ENCODE peak calls at places on chromosomes 13 and 19, in seven cellular contexts. One of them, this sample, is unnamed.

GRCh38 chr13:79525051-79525450 is 44.1 kb downstream of the NDFIP2 start:
- DNase-seq in uterus: no peak
- DNase-seq in astrocyte of the cerebellum: no peak
- DNase-seq in NB4: peak; percentile 66
- DNase-seq in HFF-Myc: no peak
- DNase-seq in CD8-positive, alpha-beta memory T cell: no peak
- DNase-seq in lung: no peak
- DNase-seq in this sample: no peak

GRCh38 chr13:107493271-107493670 is 722.1 kb downstream of the LIG4 start:
- DNase-seq in astrocyte of the cerebellum: no peak
- DNase-seq in lung: no peak
- DNase-seq in HFF-Myc: no peak
- DNase-seq in uterus: no peak
- DNase-seq in NB4: no peak
- DNase-seq in CD8-positive, alpha-beta memory T cell: no peak
- DNase-seq in this sample: no peak

GRCh38 chr13:28991764-28992163 is 171.6 kb downstream of the MTUS2 start:
- DNase-seq in NB4: no peak
- DNase-seq in lung: no peak
- DNase-seq in astrocyte of the cerebellum: no peak
- DNase-seq in CD8-positive, alpha-beta memory T cell: no peak
- DNase-seq in uterus: no peak
- DNase-seq in HFF-Myc: no peak
- DNase-seq in this sample: no peak

GRCh38 chr19:29677001-29677781 is 11.9 kb downstream of the PLEKHF1 start:
- DNase-seq in NB4: no peak
- DNase-seq in astrocyte of the cerebellum: no peak
- DNase-seq in uterus: no peak
- DNase-seq in CD8-positive, alpha-beta memory T cell: no peak
- DNase-seq in HFF-Myc: no peak
- DNase-seq in lung: no peak
- DNase-seq in this sample: no peak

GRCh38 chr13:79508224-79508961 is 27.4 kb downstream of the NDFIP2 start:
- DNase-seq in lung: no peak
- DNase-seq in HFF-Myc: no peak
- DNase-seq in uterus: no peak
- DNase-seq in astrocyte of the cerebellum: no peak
- DNase-seq in CD8-positive, alpha-beta memory T cell: no peak
- DNase-seq in NB4: no peak
- DNase-seq in this sample: no peak

GRCh38 chr13:20924758-20925394 is 22.3 kb upstream of the XPO4 start:
- DNase-seq in lung: peak; percentile 83
- DNase-seq in uterus: peak; percentile 55
- DNase-seq in HFF-Myc: peak; percentile 65
- DNase-seq in CD8-positive, alpha-beta memory T cell: peak; percentile 79
- DNase-seq in NB4: peak; percentile 90
- DNase-seq in astrocyte of the cerebellum: peak; percentile 90
- DNase-seq in this sample: no peak

GRCh38 chr19:32824906-32825608 is 44.5 kb downstream of the SLC7A9 start:
- DNase-seq in uterus: no peak
- DNase-seq in CD8-positive, alpha-beta memory T cell: no peak
- DNase-seq in lung: no peak
- DNase-seq in HFF-Myc: no peak
- DNase-seq in astrocyte of the cerebellum: no peak
- DNase-seq in NB4: no peak
- DNase-seq in this sample: no peak

GRCh38 chr19:33063356-33064116 is 1.2 kb downstream of the RHPN2 start:
- DNase-seq in NB4: no peak
- DNase-seq in uterus: peak; percentile 20
- DNase-seq in astrocyte of the cerebellum: no peak
- DNase-seq in CD8-positive, alpha-beta memory T cell: no peak
- DNase-seq in lung: no peak
- DNase-seq in HFF-Myc: no peak
- DNase-seq in this sample: no peak

GRCh38 chr13:93045836-93046235 is 180.8 kb upstream of the GPC6 start:
- DNase-seq in HFF-Myc: no peak
- DNase-seq in uterus: no peak
- DNase-seq in astrocyte of the cerebellum: no peak
- DNase-seq in CD8-positive, alpha-beta memory T cell: no peak
- DNase-seq in NB4: no peak
- DNase-seq in lung: no peak
- DNase-seq in this sample: no peak

GRCh38 chr19:38251564-38252051 is 4.6 kb downstream of the PPP1R14A start:
- DNase-seq in lung: no peak
- DNase-seq in NB4: no peak
- DNase-seq in astrocyte of the cerebellum: no peak
- DNase-seq in uterus: peak; percentile 55
- DNase-seq in HFF-Myc: no peak
- DNase-seq in CD8-positive, alpha-beta memory T cell: no peak
- DNase-seq in this sample: no peak

GRCh38 chr19:38252385-38252784 is 3.8 kb downstream of the PPP1R14A start:
- DNase-seq in uterus: no peak
- DNase-seq in HFF-Myc: no peak
- DNase-seq in NB4: no peak
- DNase-seq in astrocyte of the cerebellum: no peak
- DNase-seq in lung: no peak
- DNase-seq in CD8-positive, alpha-beta memory T cell: no peak
- DNase-seq in this sample: no peak

GRCh38 chr19:38252935-38253691 is 3.1 kb downstream of the PPP1R14A start:
- DNase-seq in astrocyte of the cerebellum: no peak
- DNase-seq in uterus: peak; percentile 61
- DNase-seq in HFF-Myc: no peak
- DNase-seq in CD8-positive, alpha-beta memory T cell: no peak
- DNase-seq in NB4: peak; percentile 54
- DNase-seq in lung: no peak
- DNase-seq in this sample: no peak

GRCh38 chr19:38253788-38254187 is 2.4 kb downstream of the PPP1R14A start:
- DNase-seq in HFF-Myc: no peak
- DNase-seq in NB4: no peak
- DNase-seq in uterus: no peak
- DNase-seq in lung: no peak
- DNase-seq in astrocyte of the cerebellum: no peak
- DNase-seq in CD8-positive, alpha-beta memory T cell: no peak
- DNase-seq in this sample: no peak

GRCh38 chr19:38255759-38256052 is 468 bp downstream of the PPP1R14A start:
- DNase-seq in lung: no peak
- DNase-seq in astrocyte of the cerebellum: no peak
- DNase-seq in CD8-positive, alpha-beta memory T cell: no peak
- DNase-seq in uterus: no peak
- DNase-seq in NB4: no peak
- DNase-seq in HFF-Myc: no peak
- DNase-seq in this sample: no peak
- H3K4me3 ChIP-seq in lung: peak overlapping the region; percentile 50
- H3K4me3 ChIP-seq in astrocyte of the cerebellum: peak overlapping the region; percentile 32
- H3K4me3 ChIP-seq in CD8-positive, alpha-beta memory T cell: no peak overlapping the region
- H3K4me3 ChIP-seq in uterus: peak overlapping the region; percentile 56
- H3K4me3 ChIP-seq in NB4: no peak overlapping the region
- H3K4me3 ChIP-seq in HFF-Myc: peak overlapping the region; percentile 15
- H3K4me3 ChIP-seq in this sample: no peak overlapping the region

GRCh38 chr13:102556806-102557205 is 40.0 kb upstream of the TPP2 start:
- DNase-seq in astrocyte of the cerebellum: no peak
- DNase-seq in HFF-Myc: no peak
- DNase-seq in NB4: no peak
- DNase-seq in lung: no peak
- DNase-seq in uterus: no peak
- DNase-seq in CD8-positive, alpha-beta memory T cell: no peak
- DNase-seq in this sample: no peak

GRCh38 chr13:102555914-102556553 is 40.8 kb upstream of the TPP2 start:
- DNase-seq in CD8-positive, alpha-beta memory T cell: no peak
- DNase-seq in HFF-Myc: peak; percentile 9
- DNase-seq in NB4: peak; percentile 59
- DNase-seq in uterus: no peak
- DNase-seq in lung: no peak
- DNase-seq in astrocyte of the cerebellum: peak; percentile 15
- DNase-seq in this sample: no peak

GRCh38 chr13:102563267-102563666 is 33.5 kb upstream of the TPP2 start:
- DNase-seq in uterus: no peak
- DNase-seq in HFF-Myc: no peak
- DNase-seq in CD8-positive, alpha-beta memory T cell: no peak
- DNase-seq in astrocyte of the cerebellum: no peak
- DNase-seq in lung: no peak
- DNase-seq in NB4: no peak
- DNase-seq in this sample: no peak

GRCh38 chr13:102561933-102562332 is 34.9 kb upstream of the TPP2 start:
- DNase-seq in astrocyte of the cerebellum: no peak
- DNase-seq in lung: no peak
- DNase-seq in CD8-positive, alpha-beta memory T cell: no peak
- DNase-seq in NB4: no peak
- DNase-seq in uterus: no peak
- DNase-seq in HFF-Myc: no peak
- DNase-seq in this sample: no peak

DNA sequence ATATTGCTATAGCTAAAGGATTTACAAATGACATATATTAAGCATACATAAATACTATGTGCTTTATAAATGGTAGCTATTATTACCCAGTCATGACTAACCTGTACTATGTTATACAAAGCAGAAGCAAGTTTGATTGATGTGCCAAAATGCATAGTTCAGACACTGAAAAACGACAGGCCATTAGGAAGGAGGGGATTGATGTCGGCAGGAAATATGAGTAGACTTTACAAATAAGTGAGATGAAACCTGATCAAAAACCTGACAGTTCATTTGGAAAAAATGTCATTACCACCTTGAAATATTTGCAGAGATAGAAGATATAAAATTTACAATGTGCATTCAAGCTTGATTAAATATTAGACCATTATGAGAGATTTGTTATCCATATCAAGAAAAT is 38.8 kb upstream of the TPP2 start:
- DNase-seq in lung: no peak
- DNase-seq in CD8-positive, alpha-beta memory T cell: no peak
- DNase-seq in HFF-Myc: no peak
- DNase-seq in astrocyte of the cerebellum: no peak
- DNase-seq in uterus: no peak
- DNase-seq in NB4: no peak
- DNase-seq in this sample: no peak
- H3K4me3 ChIP-seq in lung: no peak overlapping the region
- H3K4me3 ChIP-seq in CD8-positive, alpha-beta memory T cell: no peak overlapping the region
- H3K4me3 ChIP-seq in HFF-Myc: no peak overlapping the region
- H3K4me3 ChIP-seq in astrocyte of the cerebellum: no peak overlapping the region
- H3K4me3 ChIP-seq in uterus: no peak overlapping the region
- H3K4me3 ChIP-seq in NB4: no peak overlapping the region
- H3K4me3 ChIP-seq in this sample: no peak overlapping the region

GRCh38 chr19:49340069-49340864 is 5.1 kb downstream of the CD37 start:
- DNase-seq in uterus: peak; percentile 74
- DNase-seq in astrocyte of the cerebellum: no peak
- DNase-seq in NB4: peak; percentile 82
- DNase-seq in HFF-Myc: no peak
- DNase-seq in lung: peak; percentile 75
- DNase-seq in CD8-positive, alpha-beta memory T cell: no peak
- DNase-seq in this sample: peak; percentile 31

GRCh38 chr19:49338023-49338677 is 2.9 kb downstream of the CD37 start:
- DNase-seq in astrocyte of the cerebellum: no peak
- DNase-seq in NB4: no peak
- DNase-seq in uterus: no peak
- DNase-seq in lung: no peak
- DNase-seq in HFF-Myc: no peak
- DNase-seq in CD8-positive, alpha-beta memory T cell: no peak
- DNase-seq in this sample: no peak

GRCh38 chr19:49337267-49338022 is 2.2 kb downstream of the CD37 start:
- DNase-seq in uterus: no peak
- DNase-seq in lung: no peak
- DNase-seq in HFF-Myc: no peak
- DNase-seq in astrocyte of the cerebellum: no peak
- DNase-seq in CD8-positive, alpha-beta memory T cell: no peak
- DNase-seq in NB4: no peak
- DNase-seq in this sample: no peak

GRCh38 chr19:49339364-49340068 is 4.3 kb downstream of the CD37 start:
- DNase-seq in astrocyte of the cerebellum: no peak
- DNase-seq in NB4: no peak
- DNase-seq in lung: peak; percentile 90
- DNase-seq in uterus: peak; percentile 89
- DNase-seq in CD8-positive, alpha-beta memory T cell: no peak
- DNase-seq in HFF-Myc: peak; percentile 69
- DNase-seq in this sample: peak; percentile 79

DNA sequence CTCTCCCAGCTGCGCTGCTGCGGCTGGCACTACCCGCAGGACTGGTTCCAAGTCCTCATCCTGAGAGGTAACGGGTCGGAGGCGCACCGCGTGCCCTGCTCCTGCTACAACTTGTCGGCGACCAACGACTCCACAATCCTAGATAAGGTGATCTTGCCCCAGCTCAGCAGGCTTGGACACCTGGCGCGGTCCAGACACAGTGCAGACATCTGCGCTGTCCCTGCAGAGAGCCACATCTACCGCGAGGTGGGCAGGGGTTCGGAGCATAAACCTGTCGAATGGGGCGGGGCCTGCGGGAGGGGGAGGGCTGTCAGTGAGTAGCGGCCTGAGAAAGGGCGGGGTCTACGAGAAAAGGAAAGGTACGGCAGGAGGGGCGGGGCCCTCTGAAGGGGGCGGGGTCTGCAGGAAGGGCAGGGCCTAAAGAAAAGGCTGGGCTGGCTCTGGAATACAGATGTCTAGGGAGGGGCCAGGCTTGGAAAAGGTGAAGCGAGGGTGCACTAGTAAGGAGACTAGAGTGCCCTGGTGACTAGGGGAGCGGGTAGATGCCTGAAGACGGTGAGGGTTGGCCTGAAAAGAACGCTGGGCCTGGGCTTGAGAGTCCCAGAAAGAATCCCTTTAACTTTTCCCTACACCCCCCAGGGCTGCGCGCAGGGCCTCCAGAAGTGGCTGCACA is 3.6 kb downstream of the CD37 start:
- DNase-seq in uterus: peak; percentile 75
- DNase-seq in astrocyte of the cerebellum: no peak
- DNase-seq in NB4: no peak
- DNase-seq in lung: peak; percentile 93
- DNase-seq in HFF-Myc: no peak
- DNase-seq in CD8-positive, alpha-beta memory T cell: no peak
- DNase-seq in this sample: no peak
- H3K4me3 ChIP-seq in uterus: peak overlapping the region; percentile 53
- H3K4me3 ChIP-seq in astrocyte of the cerebellum: peak overlapping the region; percentile 7
- H3K4me3 ChIP-seq in NB4: no peak overlapping the region
- H3K4me3 ChIP-seq in lung: no peak overlapping the region
- H3K4me3 ChIP-seq in HFF-Myc: no peak overlapping the region
- H3K4me3 ChIP-seq in CD8-positive, alpha-beta memory T cell: no peak overlapping the region
- H3K4me3 ChIP-seq in this sample: peak overlapping the region; percentile 41

DNA sequence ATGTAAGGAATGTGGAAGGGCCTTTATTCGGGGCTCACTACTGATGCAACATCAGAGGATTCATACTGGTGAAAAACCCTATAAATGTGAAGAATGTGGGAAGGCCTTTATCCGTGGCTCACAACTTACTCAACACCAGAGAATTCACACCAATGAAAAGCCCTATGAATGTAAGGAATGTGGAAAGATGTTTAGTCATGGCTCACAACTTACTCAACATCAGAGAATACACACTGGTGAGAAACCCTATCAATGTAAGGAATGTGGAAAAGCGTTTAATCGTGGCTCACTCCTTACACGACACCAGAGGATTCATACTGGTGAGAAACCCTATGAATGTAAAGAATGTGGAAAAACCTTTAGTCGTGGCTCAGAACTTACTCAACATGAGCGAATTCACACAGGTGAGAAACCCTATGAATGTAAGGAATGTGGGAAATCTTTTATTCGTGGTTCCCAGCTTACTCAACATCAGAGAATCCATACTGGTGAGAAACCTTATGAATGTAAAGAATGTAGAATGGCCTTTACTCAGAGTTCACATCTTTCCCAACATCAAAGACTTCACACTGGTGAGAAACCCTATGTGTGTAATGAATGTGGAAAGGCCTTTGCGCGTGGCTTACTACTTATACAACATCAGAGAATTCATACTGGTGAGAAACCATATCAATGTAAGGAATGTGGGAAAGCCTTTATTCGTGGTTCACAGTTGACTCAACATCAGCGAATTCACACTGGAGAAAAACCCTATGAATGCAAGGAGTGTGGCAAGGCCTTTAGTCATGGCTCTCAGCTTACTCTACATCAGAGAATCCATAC is 44.3 kb downstream of the ZNF585A start:
- DNase-seq in lung: no peak
- DNase-seq in HFF-Myc: no peak
- DNase-seq in CD8-positive, alpha-beta memory T cell: no peak
- DNase-seq in uterus: no peak
- DNase-seq in astrocyte of the cerebellum: no peak
- DNase-seq in NB4: peak; percentile 1
- DNase-seq in this sample: no peak
- H3K4me3 ChIP-seq in lung: no peak overlapping the region
- H3K4me3 ChIP-seq in HFF-Myc: no peak overlapping the region
- H3K4me3 ChIP-seq in CD8-positive, alpha-beta memory T cell: peak overlapping the region; percentile 6
- H3K4me3 ChIP-seq in uterus: no peak overlapping the region
- H3K4me3 ChIP-seq in astrocyte of the cerebellum: no peak overlapping the region
- H3K4me3 ChIP-seq in NB4: no peak overlapping the region
- H3K4me3 ChIP-seq in this sample: no peak overlapping the region